ENCODE peak calls at places on chromosomes 16 and 17, in eight cellular contexts. One of them, this sample, is unnamed.

GRCh38 chr17:34757106-34757505 is 177.7 kb downstream of the TMEM132E start:
- DNase-seq in CD8-positive, alpha-beta T cell: no peak
- DNase-seq in hepatocyte: no peak
- DNase-seq in colonic mucosa: no peak
- DNase-seq in neural progenitor cell: no peak
- DNase-seq in ovary: no peak
- DNase-seq in ascending aorta: no peak
- DNase-seq in endodermal cell: no peak
- DNase-seq in this sample: no peak

GRCh38 chr16:85291302-85292148 is 179.3 kb upstream of the CIBAR2 start:
- DNase-seq in CD8-positive, alpha-beta T cell: no peak
- DNase-seq in hepatocyte: no peak
- DNase-seq in colonic mucosa: peak; percentile 70
- DNase-seq in neural progenitor cell: peak; percentile 68
- DNase-seq in ovary: no peak
- DNase-seq in ascending aorta: no peak
- DNase-seq in endodermal cell: no peak
- DNase-seq in this sample: peak; percentile 90

GRCh38 chr16:69381231-69381630 is 4.6 kb downstream of the TERF2 start:
- DNase-seq in CD8-positive, alpha-beta T cell: no peak
- DNase-seq in hepatocyte: no peak
- DNase-seq in colonic mucosa: no peak
- DNase-seq in neural progenitor cell: no peak
- DNase-seq in ovary: no peak
- DNase-seq in ascending aorta: no peak
- DNase-seq in endodermal cell: no peak
- DNase-seq in this sample: no peak

GRCh38 chr17:35568561-35568960 is 7.9 kb upstream of the SLFN14 start:
- DNase-seq in CD8-positive, alpha-beta T cell: peak; percentile 15
- DNase-seq in hepatocyte: peak; percentile 61
- DNase-seq in colonic mucosa: peak; percentile 53
- DNase-seq in neural progenitor cell: peak; percentile 35
- DNase-seq in ovary: no peak
- DNase-seq in ascending aorta: no peak
- DNase-seq in endodermal cell: peak; percentile 63
- DNase-seq in this sample: no peak

GRCh38 chr17:79645022-79645776 is 34.3 kb upstream of the RBFOX3 start:
- DNase-seq in CD8-positive, alpha-beta T cell: no peak
- DNase-seq in hepatocyte: no peak
- DNase-seq in colonic mucosa: peak; percentile 12
- DNase-seq in neural progenitor cell: no peak
- DNase-seq in ovary: no peak
- DNase-seq in ascending aorta: peak; percentile 37
- DNase-seq in endodermal cell: peak; percentile 36
- DNase-seq in this sample: no peak

GRCh38 chr16:90077757-90078593 is 844 bp upstream of the PRDM7 start:
- DNase-seq in CD8-positive, alpha-beta T cell: peak; percentile 32
- DNase-seq in hepatocyte: peak; percentile 51
- DNase-seq in colonic mucosa: peak; percentile 41
- DNase-seq in neural progenitor cell: peak; percentile 33
- DNase-seq in ovary: no peak
- DNase-seq in ascending aorta: no peak
- DNase-seq in endodermal cell: peak; percentile 60
- DNase-seq in this sample: peak; percentile 15

GRCh38 chr16:77780378-77780837 is 8.0 kb upstream of the VAT1L start:
- DNase-seq in CD8-positive, alpha-beta T cell: no peak
- DNase-seq in hepatocyte: peak; percentile 58
- DNase-seq in colonic mucosa: no peak
- DNase-seq in neural progenitor cell: no peak
- DNase-seq in ovary: no peak
- DNase-seq in ascending aorta: peak; percentile 73
- DNase-seq in endodermal cell: no peak
- DNase-seq in this sample: no peak

GRCh38 chr17:7042507-7043194 is 1.2 kb downstream of the SLC16A11 start:
- DNase-seq in CD8-positive, alpha-beta T cell: peak; percentile 54
- DNase-seq in hepatocyte: no peak
- DNase-seq in colonic mucosa: no peak
- DNase-seq in neural progenitor cell: peak; percentile 41
- DNase-seq in ovary: no peak
- DNase-seq in ascending aorta: no peak
- DNase-seq in endodermal cell: peak; percentile 86
- DNase-seq in this sample: peak; percentile 32

GRCh38 chr16:87133966-87134945 is 182.9 kb downstream of the C16orf95 start:
- DNase-seq in CD8-positive, alpha-beta T cell: no peak
- DNase-seq in hepatocyte: no peak
- DNase-seq in colonic mucosa: no peak
- DNase-seq in neural progenitor cell: no peak
- DNase-seq in ovary: no peak
- DNase-seq in ascending aorta: peak; percentile 35
- DNase-seq in endodermal cell: no peak
- DNase-seq in this sample: no peak

GRCh38 chr16:28040039-28040438 is 23.5 kb downstream of the GSG1L start:
- DNase-seq in CD8-positive, alpha-beta T cell: no peak
- DNase-seq in hepatocyte: no peak
- DNase-seq in colonic mucosa: no peak
- DNase-seq in neural progenitor cell: peak; percentile 22
- DNase-seq in ovary: no peak
- DNase-seq in ascending aorta: no peak
- DNase-seq in endodermal cell: peak; percentile 68
- DNase-seq in this sample: no peak

GRCh38 chr17:2055494-2056220 is 754 bp downstream of the HIC1 start:
- DNase-seq in CD8-positive, alpha-beta T cell: peak; percentile 45
- DNase-seq in hepatocyte: no peak
- DNase-seq in colonic mucosa: no peak
- DNase-seq in neural progenitor cell: no peak
- DNase-seq in ovary: peak; percentile 67
- DNase-seq in ascending aorta: no peak
- DNase-seq in endodermal cell: no peak
- DNase-seq in this sample: peak; percentile 84

GRCh38 chr16:1367486-1368174 is 15.9 kb downstream of the GNPTG start:
- DNase-seq in CD8-positive, alpha-beta T cell: no peak
- DNase-seq in hepatocyte: no peak
- DNase-seq in colonic mucosa: no peak
- DNase-seq in neural progenitor cell: no peak
- DNase-seq in ovary: no peak
- DNase-seq in ascending aorta: no peak
- DNase-seq in endodermal cell: no peak
- DNase-seq in this sample: peak; percentile 41

GRCh38 chr16:76035689-76036088 is 241.5 kb upstream of the CNTNAP4 start:
- DNase-seq in CD8-positive, alpha-beta T cell: no peak
- DNase-seq in hepatocyte: no peak
- DNase-seq in colonic mucosa: no peak
- DNase-seq in neural progenitor cell: peak; percentile 37
- DNase-seq in ovary: no peak
- DNase-seq in ascending aorta: no peak
- DNase-seq in endodermal cell: no peak
- DNase-seq in this sample: no peak

GRCh38 chr16:77499373-77500285 is 64.8 kb upstream of the ADAMTS18 start:
- DNase-seq in CD8-positive, alpha-beta T cell: no peak
- DNase-seq in hepatocyte: peak; percentile 59
- DNase-seq in colonic mucosa: no peak
- DNase-seq in neural progenitor cell: no peak
- DNase-seq in ovary: peak; percentile 18
- DNase-seq in ascending aorta: no peak
- DNase-seq in endodermal cell: peak; percentile 47
- DNase-seq in this sample: peak; percentile 64

GRCh38 chr16:70630960-70631745 is 15.2 kb upstream of the IL34 start:
- DNase-seq in CD8-positive, alpha-beta T cell: no peak
- DNase-seq in hepatocyte: no peak
- DNase-seq in colonic mucosa: no peak
- DNase-seq in neural progenitor cell: no peak
- DNase-seq in ovary: no peak
- DNase-seq in ascending aorta: no peak
- DNase-seq in endodermal cell: no peak
- DNase-seq in this sample: no peak

GRCh38 chr16:81786321-81786720 is 7.2 kb downstream of the PLCG2 start:
- DNase-seq in CD8-positive, alpha-beta T cell: no peak
- DNase-seq in hepatocyte: no peak
- DNase-seq in colonic mucosa: no peak
- DNase-seq in neural progenitor cell: no peak
- DNase-seq in ovary: no peak
- DNase-seq in ascending aorta: no peak
- DNase-seq in endodermal cell: peak; percentile 60
- DNase-seq in this sample: no peak

GRCh38 chr17:50106393-50107131 is 11.4 kb downstream of the PDK2 start:
- DNase-seq in CD8-positive, alpha-beta T cell: no peak
- DNase-seq in hepatocyte: no peak
- DNase-seq in colonic mucosa: no peak
- DNase-seq in neural progenitor cell: no peak
- DNase-seq in ovary: no peak
- DNase-seq in ascending aorta: no peak
- DNase-seq in endodermal cell: no peak
- DNase-seq in this sample: no peak

GRCh38 chr16:55351936-55352335 is 27.9 kb downstream of the IRX6 start:
- DNase-seq in CD8-positive, alpha-beta T cell: no peak
- DNase-seq in hepatocyte: no peak
- DNase-seq in colonic mucosa: no peak
- DNase-seq in neural progenitor cell: no peak
- DNase-seq in ovary: no peak
- DNase-seq in ascending aorta: no peak
- DNase-seq in endodermal cell: no peak
- DNase-seq in this sample: no peak

GRCh38 chr16:2147981-2148671 is at the start of gene RAB26:
- DNase-seq in CD8-positive, alpha-beta T cell: peak; percentile 53
- DNase-seq in hepatocyte: peak; percentile 90
- DNase-seq in colonic mucosa: peak; percentile 93
- DNase-seq in neural progenitor cell: peak; percentile 92
- DNase-seq in ovary: peak; percentile 67
- DNase-seq in ascending aorta: peak; percentile 87
- DNase-seq in endodermal cell: peak; percentile 93
- DNase-seq in this sample: peak; percentile 91

GRCh38 chr17:2125013-2125535 is 70.2 kb downstream of the HIC1 start:
- DNase-seq in CD8-positive, alpha-beta T cell: no peak
- DNase-seq in hepatocyte: no peak
- DNase-seq in colonic mucosa: no peak
- DNase-seq in neural progenitor cell: no peak
- DNase-seq in ovary: no peak
- DNase-seq in ascending aorta: no peak
- DNase-seq in endodermal cell: peak; percentile 21
- DNase-seq in this sample: no peak

GRCh38 chr16:85462405-85463227 is 150.5 kb upstream of the GSE1 start:
- DNase-seq in CD8-positive, alpha-beta T cell: peak; percentile 31
- DNase-seq in hepatocyte: peak; percentile 80
- DNase-seq in colonic mucosa: no peak
- DNase-seq in neural progenitor cell: peak; percentile 54
- DNase-seq in ovary: peak; percentile 66
- DNase-seq in ascending aorta: no peak
- DNase-seq in endodermal cell: peak; percentile 74
- DNase-seq in this sample: peak; percentile 84

GRCh38 chr16:80938035-80938927 is 68.4 kb downstream of the CMC2 start:
- DNase-seq in CD8-positive, alpha-beta T cell: no peak
- DNase-seq in hepatocyte: peak; percentile 73
- DNase-seq in colonic mucosa: no peak
- DNase-seq in neural progenitor cell: peak; percentile 94
- DNase-seq in ovary: peak; percentile 64
- DNase-seq in ascending aorta: peak; percentile 82
- DNase-seq in endodermal cell: no peak
- DNase-seq in this sample: peak; percentile 63

GRCh38 chr16:83066011-83066410 is 439.2 kb downstream of the CDH13 start:
- DNase-seq in CD8-positive, alpha-beta T cell: no peak
- DNase-seq in hepatocyte: no peak
- DNase-seq in colonic mucosa: no peak
- DNase-seq in neural progenitor cell: no peak
- DNase-seq in ovary: no peak
- DNase-seq in ascending aorta: no peak
- DNase-seq in endodermal cell: no peak
- DNase-seq in this sample: no peak

GRCh38 chr17:39740357-39741111 is 2.8 kb downstream of the GRB7 start:
- DNase-seq in CD8-positive, alpha-beta T cell: no peak
- DNase-seq in hepatocyte: peak; percentile 75
- DNase-seq in colonic mucosa: peak; percentile 57
- DNase-seq in neural progenitor cell: no peak
- DNase-seq in ovary: no peak
- DNase-seq in ascending aorta: no peak
- DNase-seq in endodermal cell: peak; percentile 97
- DNase-seq in this sample: peak; percentile 56

GRCh38 chr16:56042416-56042815 is 148.9 kb upstream of the GNAO1 start:
- DNase-seq in CD8-positive, alpha-beta T cell: no peak
- DNase-seq in hepatocyte: no peak
- DNase-seq in colonic mucosa: no peak
- DNase-seq in neural progenitor cell: no peak
- DNase-seq in ovary: no peak
- DNase-seq in ascending aorta: no peak
- DNase-seq in endodermal cell: peak; percentile 9
- DNase-seq in this sample: peak; percentile 53

GRCh38 chr17:60493847-60494321 is 32.2 kb downstream of the APPBP2 start:
- DNase-seq in CD8-positive, alpha-beta T cell: no peak
- DNase-seq in hepatocyte: no peak
- DNase-seq in colonic mucosa: no peak
- DNase-seq in neural progenitor cell: no peak
- DNase-seq in ovary: no peak
- DNase-seq in ascending aorta: no peak
- DNase-seq in endodermal cell: no peak
- DNase-seq in this sample: no peak
- H3K4me3 ChIP-seq in CD8-positive, alpha-beta T cell: no peak overlapping the region
- H3K4me3 ChIP-seq in hepatocyte: no peak overlapping the region
- H3K4me3 ChIP-seq in colonic mucosa: no peak overlapping the region
- H3K4me3 ChIP-seq in neural progenitor cell: no peak overlapping the region
- H3K4me3 ChIP-seq in ovary: no peak overlapping the region
- H3K4me3 ChIP-seq in ascending aorta: no peak overlapping the region
- H3K4me3 ChIP-seq in endodermal cell: peak overlapping the region; percentile 67
- H3K4me3 ChIP-seq in this sample: no peak overlapping the region

GRCh38 chr17:66715076-66715675 is 119.7 kb upstream of the CACNG5 start:
- DNase-seq in CD8-positive, alpha-beta T cell: no peak
- DNase-seq in hepatocyte: no peak
- DNase-seq in colonic mucosa: peak; percentile 70
- DNase-seq in neural progenitor cell: no peak
- DNase-seq in ovary: no peak
- DNase-seq in ascending aorta: no peak
- DNase-seq in endodermal cell: peak; percentile 61
- DNase-seq in this sample: no peak
- H3K4me1 ChIP-seq in CD8-positive, alpha-beta T cell: peaks cover 8% of the 10 kb centered on the region
- H3K4me1 ChIP-seq in hepatocyte: peaks cover 12% of the 10 kb centered on the region
- H3K4me1 ChIP-seq in colonic mucosa: peaks cover 10% of the 10 kb centered on the region
- H3K4me1 ChIP-seq in neural progenitor cell: peaks cover 20% of the 10 kb centered on the region
- H3K4me1 ChIP-seq in ovary: no peaks in the 10 kb centered on the region
- H3K4me1 ChIP-seq in ascending aorta: no peaks in the 10 kb centered on the region
- H3K4me1 ChIP-seq in endodermal cell: peaks cover 8% of the 10 kb centered on the region
- H3K4me1 ChIP-seq in this sample: no peaks in the 10 kb centered on the region

GRCh38 chr16:11665071-11665491 is 3.2 kb upstream of the SNN start:
- DNase-seq in CD8-positive, alpha-beta T cell: no peak
- DNase-seq in hepatocyte: no peak
- DNase-seq in colonic mucosa: no peak
- DNase-seq in neural progenitor cell: peak; percentile 55
- DNase-seq in ovary: no peak
- DNase-seq in ascending aorta: no peak
- DNase-seq in endodermal cell: peak; percentile 68
- DNase-seq in this sample: no peak
- H3K27ac ChIP-seq in CD8-positive, alpha-beta T cell: peak overlapping the region; percentile 43
- H3K27ac ChIP-seq in hepatocyte: no peak overlapping the region
- H3K27ac ChIP-seq in colonic mucosa: no peak overlapping the region
- H3K27ac ChIP-seq in neural progenitor cell: no peak overlapping the region
- H3K27ac ChIP-seq in ovary: no peak overlapping the region
- H3K27ac ChIP-seq in ascending aorta: no peak overlapping the region
- H3K27ac ChIP-seq in endodermal cell: peak overlapping the region; percentile 85
- H3K27ac ChIP-seq in this sample: no peak overlapping the region

DNA sequence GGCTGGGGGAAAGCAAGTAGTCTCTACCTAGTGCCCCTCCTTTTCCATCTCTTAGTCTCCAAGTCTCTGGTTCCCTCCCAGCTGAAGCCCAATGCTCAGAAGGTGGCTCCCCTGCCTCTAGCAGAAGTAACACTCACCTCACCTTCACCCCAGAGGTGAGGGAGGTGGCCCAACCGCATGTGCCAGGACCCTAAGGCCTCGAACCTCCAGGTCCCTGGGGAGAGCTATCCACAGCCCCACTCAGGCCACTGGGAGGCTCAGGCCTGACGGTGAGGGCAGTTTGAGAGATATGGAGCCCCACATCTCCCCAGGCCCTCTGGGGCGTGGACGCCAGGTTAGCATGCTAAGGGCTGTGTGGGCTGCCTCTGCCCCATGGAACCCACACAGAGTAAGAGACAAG is 5.8 kb downstream of the CBLN1 start:
- DNase-seq in CD8-positive, alpha-beta T cell: no peak
- DNase-seq in hepatocyte: no peak
- DNase-seq in colonic mucosa: no peak
- DNase-seq in neural progenitor cell: no peak
- DNase-seq in ovary: no peak
- DNase-seq in ascending aorta: no peak
- DNase-seq in endodermal cell: no peak
- DNase-seq in this sample: no peak
- H3K4me3 ChIP-seq in CD8-positive, alpha-beta T cell: no peak overlapping the region
- H3K4me3 ChIP-seq in hepatocyte: no peak overlapping the region
- H3K4me3 ChIP-seq in colonic mucosa: no peak overlapping the region
- H3K4me3 ChIP-seq in neural progenitor cell: no peak overlapping the region
- H3K4me3 ChIP-seq in ovary: no peak overlapping the region
- H3K4me3 ChIP-seq in ascending aorta: no peak overlapping the region
- H3K4me3 ChIP-seq in endodermal cell: no peak overlapping the region
- H3K4me3 ChIP-seq in this sample: no peak overlapping the region